ENCODE peak calls at places on chromosomes 5 and 9, in eight cellular contexts. H is ELR; S is stimulated activated CD4-positive, alpha-beta T cell treated with anti-CD3 and anti-CD28 coated beads, Interleukin-4, amount 100 ng/mL, for 1 hour; C is endothelial cell; D is AG09319; F is RWPE1; X is stimulated activated naive CD4-positive, alpha-beta T cell; L is pons. Y is an unnamed sample.

GRCh38 chr9:79362100-79363081 is 209.4 kb upstream of the TLE4 start:
- DNase-seq in H (peak; percentile 52), S (no peak), C (no peak), D (no peak), F (peak; percentile 48), X (no peak), L (no peak), Y (no peak)

GRCh38 chr5:139958749-139959148 is 84.3 kb downstream of the NRG2 start:
- DNase-seq in H (no peak), S (no peak), C (no peak), D (no peak), F (no peak), X (no peak), L (no peak), Y (no peak)

GRCh38 chr9:22044583-22044982 is 35.5 kb upstream of the CDKN2B start:
- DNase-seq in H (peak; percentile 96), S (no peak), C (no peak), D (no peak), F (peak; percentile 69), X (no peak), L (no peak), Y (no peak)

GRCh38 chr5:157714480-157714879 is 16.7 kb upstream of the THG1L start:
- DNase-seq in H (peak; percentile 29), S (no peak), C (no peak), D (no peak), F (no peak), X (no peak), L (no peak), Y (no peak)

GRCh38 chr5:142356716-142357468 is 32.1 kb upstream of the SPRY4 start:
- DNase-seq in H (peak; percentile 99), S (peak; percentile 93), C (peak; percentile 79), D (peak; percentile 74), F (peak; percentile 94), X (peak; percentile 80), L (peak; percentile 62), Y (peak; percentile 83)

GRCh38 chr5:887947-888640 is 4.5 kb downstream of the BRD9 start:
- DNase-seq in H (no peak), S (no peak), C (no peak), D (no peak), F (no peak), X (no peak), L (no peak), Y (no peak)

GRCh38 chr9:37033753-37034319 is at the start of gene PAX5:
- DNase-seq in H (no peak), S (no peak), C (no peak), D (no peak), F (no peak), X (no peak), L (no peak), Y (no peak)

GRCh38 chr9:97938081-97938644 is at the start of gene HEMGN:
- DNase-seq in H (no peak), S (peak; percentile 14), C (no peak), D (no peak), F (no peak), X (peak; percentile 66), L (no peak), Y (peak; percentile 17)

GRCh38 chr5:93532370-93532769 is 48.6 kb downstream of the NR2F1-AS1 start:
- DNase-seq in H (peak; percentile 51), S (no peak), C (no peak), D (peak; percentile 79), F (peak; percentile 14), X (no peak), L (peak; percentile 75), Y (peak; percentile 47)

GRCh38 chr5:139147743-139148079 is 50.5 kb downstream of the SIL1 start:
- DNase-seq in H (peak; percentile 47), S (no peak), C (no peak), D (no peak), F (peak; percentile 54), X (no peak), L (peak; percentile 39), Y (peak; percentile 71)

GRCh38 chr5:54807421-54807820 is 178.0 kb downstream of the ESM1 start:
- DNase-seq in H (peak; percentile 85), S (no peak), C (no peak), D (no peak), F (peak; percentile 85), X (no peak), L (no peak), Y (no peak)

GRCh38 chr5:33925278-33925677 is 10.9 kb upstream of the RXFP3 start:
- DNase-seq in H (no peak), S (no peak), C (no peak), D (no peak), F (no peak), X (no peak), L (no peak), Y (no peak)

GRCh38 chr5:133354323-133355161 is 257.8 kb downstream of the FSTL4 start:
- DNase-seq in H (no peak), S (no peak), C (no peak), D (no peak), F (no peak), X (no peak), L (no peak), Y (no peak)

GRCh38 chr5:147084702-147085101 is 150.1 kb upstream of the STK32A start:
- DNase-seq in H (no peak), S (no peak), C (no peak), D (no peak), F (no peak), X (no peak), L (peak; percentile 98), Y (no peak)

GRCh38 chr5:10199700-10200099 is 50.0 kb downstream of the ATPSCKMT start:
- DNase-seq in H (no peak), S (no peak), C (no peak), D (no peak), F (no peak), X (no peak), L (no peak), Y (no peak)

GRCh38 chr9:6354072-6354686 is 26.0 kb downstream of the TPD52L3 start:
- DNase-seq in H (peak; percentile 74), S (no peak), C (peak; percentile 6), D (peak; percentile 38), F (peak; percentile 49), X (peak; percentile 19), L (peak; percentile 79), Y (no peak)

GRCh38 chr5:138635268-138635667 is 60.1 kb upstream of the HSPA9 start:
- DNase-seq in H (no peak), S (no peak), C (no peak), D (no peak), F (no peak), X (no peak), L (no peak), Y (no peak)

GRCh38 chr9:124355032-124355940 is 60.0 kb downstream of the PSMB7 start:
- DNase-seq in H (no peak), S (no peak), C (no peak), D (no peak), F (no peak), X (no peak), L (no peak), Y (no peak)

GRCh38 chr9:121339437-121339836 is 30.6 kb downstream of the STOM start:
- DNase-seq in H (no peak), S (no peak), C (no peak), D (no peak), F (no peak), X (no peak), L (no peak), Y (no peak)

GRCh38 chr5:112186401-112186990 is 232.6 kb downstream of the EPB41L4A start:
- DNase-seq in H (peak; percentile 61), S (no peak), C (peak; percentile 24), D (peak; percentile 10), F (peak; percentile 33), X (no peak), L (peak; percentile 76), Y (no peak)

GRCh38 chr5:31366941-31367340 is 165.0 kb downstream of the DROSHA start:
- DNase-seq in H (peak; percentile 20), S (no peak), C (no peak), D (no peak), F (no peak), X (no peak), L (peak; percentile 9), Y (no peak)

GRCh38 chr9:126777733-126778132 is 27.1 kb upstream of the ZBTB43 start:
- DNase-seq in H (no peak), S (no peak), C (no peak), D (no peak), F (no peak), X (no peak), L (no peak), Y (no peak)

GRCh38 chr5:125281662-125282061 is 535.2 kb upstream of the ZNF608 start:
- DNase-seq in H (no peak), S (no peak), C (no peak), D (no peak), F (no peak), X (no peak), L (no peak), Y (no peak)

GRCh38 chr9:136095028-136095494 is at the start of gene NACC2:
- DNase-seq in H (peak; percentile 67), S (peak; percentile 32), C (peak; percentile 38), D (no peak), F (peak; percentile 86), X (no peak), L (no peak), Y (peak; percentile 81)

GRCh38 chr5:142829821-142830220 is 59.6 kb downstream of the ARHGAP26 start:
- DNase-seq in H (peak; percentile 69), S (no peak), C (no peak), D (no peak), F (no peak), X (no peak), L (no peak), Y (no peak)

GRCh38 chr5:88489433-88489832 is 220.8 kb upstream of the TMEM161B start:
- DNase-seq in H (no peak), S (no peak), C (no peak), D (no peak), F (no peak), X (no peak), L (no peak), Y (no peak)

GRCh38 chr9:138063785-138064184 is 186.2 kb downstream of the CACNA1B start:
- DNase-seq in H (no peak), S (no peak), C (no peak), D (no peak), F (no peak), X (no peak), L (no peak), Y (no peak)

GRCh38 chr5:31776976-31777651 is 138.2 kb downstream of the PDZD2 start:
- DNase-seq in H (no peak), S (no peak), C (no peak), D (no peak), F (no peak), X (no peak), L (no peak), Y (no peak)

GRCh38 chr5:33901176-33901575 is 9.4 kb upstream of the ADAMTS12 start:
- DNase-seq in H (no peak), S (no peak), C (no peak), D (peak; percentile 80), F (no peak), X (no peak), L (no peak), Y (no peak)

GRCh38 chr9:114289571-114290481 is 33.1 kb upstream of the ORM1 start:
- DNase-seq in H (no peak), S (no peak), C (no peak), D (no peak), F (no peak), X (no peak), L (no peak), Y (peak; percentile 5)

GRCh38 chr9:14433293-14433818 is 119.4 kb upstream of the NFIB start:
- DNase-seq in H (no peak), S (no peak), C (no peak), D (no peak), F (no peak), X (no peak), L (no peak), Y (no peak)

GRCh38 chr5:1801954-1802295 is 718 bp downstream of the NDUFS6 start:
- DNase-seq in H (peak; percentile 51), S (no peak), C (no peak), D (no peak), F (peak; percentile 56), X (no peak), L (no peak), Y (no peak)

GRCh38 chr5:11385901-11386293 is 518.3 kb downstream of the CTNND2 start:
- DNase-seq in H (no peak), S (no peak), C (no peak), D (no peak), F (no peak), X (no peak), L (peak; percentile 95), Y (no peak)

GRCh38 chr5:28215091-28215490 is 1176.7 kb upstream of the CDH9 start:
- DNase-seq in H (no peak), S (no peak), C (no peak), D (no peak), F (no peak), X (no peak), L (no peak), Y (no peak)

Y was measured in transverse colon.